ENCODE peak calls at places on chromosomes 11 and 22, in four cellular contexts. One of them, this sample, is unnamed.

GRCh38 chr11:58776891-58777451 is 45.2 kb upstream of the GLYAT start:
- DNase-seq in right cardiac atrium: no peak
- DNase-seq in stimulated activated CD4-positive, alpha-beta T cell treated with anti-CD3 and anti-CD28 coated beads, Interleukin-12 subunit alpha, Interleukin-12 subunit beta, amount 100 ng/mL, for 24 hours: no peak
- DNase-seq in activated CD4-positive, alpha-beta T cell treated with anti-CD3 and anti-CD28 coated beads for 48 hours: no peak
- DNase-seq in this sample: peak

GRCh38 chr22:24060375-24060788 is 49.3 kb downstream of the CABIN1 start:
- DNase-seq in activated CD4-positive, alpha-beta T cell treated with anti-CD3 and anti-CD28 coated beads for 48 hours: no peak
- DNase-seq in stimulated activated CD4-positive, alpha-beta T cell treated with anti-CD3 and anti-CD28 coated beads, Interleukin-12 subunit alpha, Interleukin-12 subunit beta, amount 100 ng/mL, for 24 hours: no peak
- DNase-seq in right cardiac atrium: no peak
- DNase-seq in this sample: no peak

GRCh38 chr11:65645710-65646109 is 7.8 kb downstream of the SIPA1 start:
- DNase-seq in stimulated activated CD4-positive, alpha-beta T cell treated with anti-CD3 and anti-CD28 coated beads, Interleukin-12 subunit alpha, Interleukin-12 subunit beta, amount 100 ng/mL, for 24 hours: no peak
- DNase-seq in right cardiac atrium: no peak
- DNase-seq in activated CD4-positive, alpha-beta T cell treated with anti-CD3 and anti-CD28 coated beads for 48 hours: no peak
- DNase-seq in this sample: no peak

GRCh38 chr22:24706732-24707476 is 67.6 kb downstream of the PIWIL3 start:
- DNase-seq in activated CD4-positive, alpha-beta T cell treated with anti-CD3 and anti-CD28 coated beads for 48 hours: peak
- DNase-seq in right cardiac atrium: no peak
- DNase-seq in stimulated activated CD4-positive, alpha-beta T cell treated with anti-CD3 and anti-CD28 coated beads, Interleukin-12 subunit alpha, Interleukin-12 subunit beta, amount 100 ng/mL, for 24 hours: no peak
- DNase-seq in this sample: no peak

GRCh38 chr11:67316882-67317364 is 13.6 kb downstream of the SSH3 start:
- DNase-seq in right cardiac atrium: no peak
- DNase-seq in stimulated activated CD4-positive, alpha-beta T cell treated with anti-CD3 and anti-CD28 coated beads, Interleukin-12 subunit alpha, Interleukin-12 subunit beta, amount 100 ng/mL, for 24 hours: peak
- DNase-seq in activated CD4-positive, alpha-beta T cell treated with anti-CD3 and anti-CD28 coated beads for 48 hours: no peak
- DNase-seq in this sample: no peak

GRCh38 chr11:128835741-128836410 is 31.2 kb downstream of the KCNJ1 start:
- DNase-seq in stimulated activated CD4-positive, alpha-beta T cell treated with anti-CD3 and anti-CD28 coated beads, Interleukin-12 subunit alpha, Interleukin-12 subunit beta, amount 100 ng/mL, for 24 hours: no peak
- DNase-seq in activated CD4-positive, alpha-beta T cell treated with anti-CD3 and anti-CD28 coated beads for 48 hours: no peak
- DNase-seq in right cardiac atrium: peak
- DNase-seq in this sample: no peak

GRCh38 chr11:123202723-123203122 is 7.7 kb upstream of the CLMP start:
- DNase-seq in activated CD4-positive, alpha-beta T cell treated with anti-CD3 and anti-CD28 coated beads for 48 hours: no peak
- DNase-seq in right cardiac atrium: no peak
- DNase-seq in stimulated activated CD4-positive, alpha-beta T cell treated with anti-CD3 and anti-CD28 coated beads, Interleukin-12 subunit alpha, Interleukin-12 subunit beta, amount 100 ng/mL, for 24 hours: no peak
- DNase-seq in this sample: no peak

GRCh38 chr22:37457093-37457893 is 28.9 kb downstream of the MFNG start:
- DNase-seq in activated CD4-positive, alpha-beta T cell treated with anti-CD3 and anti-CD28 coated beads for 48 hours: peak
- DNase-seq in right cardiac atrium: peak
- DNase-seq in stimulated activated CD4-positive, alpha-beta T cell treated with anti-CD3 and anti-CD28 coated beads, Interleukin-12 subunit alpha, Interleukin-12 subunit beta, amount 100 ng/mL, for 24 hours: peak
- DNase-seq in this sample: peak

GRCh38 chr22:30201970-30202369 is 44.6 kb downstream of the LIF start:
- DNase-seq in stimulated activated CD4-positive, alpha-beta T cell treated with anti-CD3 and anti-CD28 coated beads, Interleukin-12 subunit alpha, Interleukin-12 subunit beta, amount 100 ng/mL, for 24 hours: no peak
- DNase-seq in activated CD4-positive, alpha-beta T cell treated with anti-CD3 and anti-CD28 coated beads for 48 hours: no peak
- DNase-seq in right cardiac atrium: no peak
- DNase-seq in this sample: no peak

GRCh38 chr11:29231586-29231985 is 785.2 kb downstream of the KCNA4 start:
- DNase-seq in activated CD4-positive, alpha-beta T cell treated with anti-CD3 and anti-CD28 coated beads for 48 hours: no peak
- DNase-seq in right cardiac atrium: no peak
- DNase-seq in stimulated activated CD4-positive, alpha-beta T cell treated with anti-CD3 and anti-CD28 coated beads, Interleukin-12 subunit alpha, Interleukin-12 subunit beta, amount 100 ng/mL, for 24 hours: no peak
- DNase-seq in this sample: no peak

GRCh38 chr11:12798609-12799011 is 124.4 kb downstream of the TEAD1 start:
- DNase-seq in stimulated activated CD4-positive, alpha-beta T cell treated with anti-CD3 and anti-CD28 coated beads, Interleukin-12 subunit alpha, Interleukin-12 subunit beta, amount 100 ng/mL, for 24 hours: no peak
- DNase-seq in right cardiac atrium: no peak
- DNase-seq in activated CD4-positive, alpha-beta T cell treated with anti-CD3 and anti-CD28 coated beads for 48 hours: no peak
- DNase-seq in this sample: no peak